ENCODE peak calls at places on chromosomes 2 and 18, in four cellular contexts. Q, W, H and Z are unnamed samples.

GRCh38 chr2:45675130-45675812 is 23.8 kb downstream of the PRKCE start:
- DNase-seq in Q (no peak), H (no peak), W (no peak), Z (peak)

GRCh38 chr2:18930977-18931376 is 341.6 kb upstream of the NT5C1B start:
- DNase-seq in H (peak), Q (no peak), W (no peak), Z (no peak)

GRCh38 chr2:70248810-70249438 is 496 bp upstream of the TIA1 start:
- DNase-seq in W (peak), H (no peak), Q (no peak), Z (peak)

GRCh38 chr2:132430895-132431294 is 14.3 kb downstream of the GPR39 start:
- DNase-seq in H (no peak), W (no peak), Q (no peak), Z (no peak)

GRCh38 chr2:23769364-23769763 is 157.6 kb downstream of the ATAD2B start:
- DNase-seq in Q (no peak), W (no peak), H (peak), Z (no peak)

GRCh38 chr18:79693561-79694205 is 14.1 kb downstream of the CTDP1 start:
- DNase-seq in W (no peak), Q (peak), H (no peak), Z (peak)

GRCh38 chr2:232026941-232027340 is 65.4 kb downstream of the DIS3L2 start:
- DNase-seq in Q (no peak), W (no peak), H (no peak), Z (no peak)

GRCh38 chr2:29000481-29000880 is 19.4 kb downstream of the TOGARAM2 start:
- DNase-seq in W (no peak), H (peak), Q (no peak), Z (no peak)

GRCh38 chr2:68620762-68621161 is 22.6 kb upstream of the PROKR1 start:
- DNase-seq in W (no peak), H (no peak), Q (no peak), Z (no peak)

GRCh38 chr2:187542123-187542522 is 12.1 kb downstream of the TFPI start:
- DNase-seq in W (no peak), H (no peak), Q (no peak), Z (no peak)

GRCh38 chr2:88074854-88075292 is 7.2 kb downstream of the SMYD1 start:
- DNase-seq in H (peak), Q (no peak), W (no peak), Z (no peak)

GRCh38 chr2:235028646-235029045 is 76.8 kb downstream of the SH3BP4 start:
- DNase-seq in Q (no peak), H (no peak), W (no peak), Z (no peak)

GRCh38 chr2:76867854-76868253 is 654.3 kb downstream of the LRRTM4 start:
- DNase-seq in W (no peak), H (peak), Q (no peak), Z (peak)

GRCh38 chr18:41545091-41545888 is 409.7 kb upstream of the PIK3C3 start:
- DNase-seq in Q (no peak), W (no peak), H (no peak), Z (no peak)

GRCh38 chr18:51603551-51603950 is 406.1 kb upstream of the MEX3C start:
- DNase-seq in W (no peak), Q (no peak), H (no peak), Z (peak)

GRCh38 chr18:35605686-35606417 is 24.3 kb downstream of the GALNT1 start:
- DNase-seq in Q (no peak), W (no peak), H (peak), Z (no peak)

GRCh38 chr2:157627594-157628281 is 926 bp downstream of the ACVR1C start:
- DNase-seq in H (peak), Q (peak), W (no peak), Z (peak)

GRCh38 chr2:9076210-9076609 is 72.7 kb upstream of the MBOAT2 start:
- DNase-seq in W (no peak), H (peak), Q (no peak), Z (no peak)

GRCh38 chr2:165277295-165277694 is 38.1 kb downstream of the SCN2A start:
- DNase-seq in H (peak), W (no peak), Q (no peak), Z (no peak)

GRCh38 chr2:220811952-220812570 is 760.0 kb downstream of the EPHA4 start:
- DNase-seq in H (peak), W (no peak), Q (no peak), Z (no peak)

GRCh38 chr2:69973335-69973735 is 11.9 kb upstream of the ASPRV1 start:
- DNase-seq in Q (no peak), W (no peak), H (peak), Z (no peak)

GRCh38 chr18:62738638-62739037 is 23.3 kb downstream of the PHLPP1 start:
- DNase-seq in W (no peak), H (no peak), Q (no peak), Z (no peak)

GRCh38 chr2:37775908-37776250 is 104.4 kb upstream of the CDC42EP3 start:
- DNase-seq in W (no peak), Q (no peak), H (peak), Z (peak)

DNA sequence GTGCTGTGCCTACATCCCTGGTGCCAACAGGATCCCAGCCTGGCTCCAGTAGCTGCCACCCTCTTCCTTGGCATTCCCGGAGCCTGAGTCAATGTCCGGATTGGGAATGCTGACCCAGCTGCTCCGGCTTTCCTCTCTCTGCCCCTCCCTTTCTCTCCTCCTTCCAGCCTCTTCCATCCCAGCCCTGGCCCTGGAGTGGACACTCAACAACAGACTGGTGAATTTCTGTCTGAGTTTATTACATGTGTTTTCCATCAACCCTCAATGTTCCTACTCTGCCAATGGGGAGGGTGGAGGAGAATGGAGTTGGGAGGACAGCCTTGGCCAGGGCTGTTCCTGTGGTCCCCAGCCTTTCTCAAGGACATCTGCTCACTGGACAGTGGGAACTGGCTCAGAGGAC is 917 bp upstream of the PRKAG3 start:
- DNase-seq in Q (no peak), H (no peak), W (no peak), Z (no peak)
- H2AK5ac ChIP-seq in Q (no peak), H (no peak), W (no peak), Z (no peak)

GRCh38 chr18:8760984-8761383 is 55.6 kb downstream of the MTCL1 start:
- DNase-seq in W (no peak), H (no peak), Q (no peak), Z (no peak)
- H4K5ac ChIP-seq in W (no peak), H (no peak), Q (no peak), Z (no peak)

GRCh38 chr2:150125708-150126107 is 361.8 kb downstream of the RND3 start:
- DNase-seq in H (peak), W (no peak), Q (no peak), Z (peak)
- H2AK5ac ChIP-seq in H (peak), W (no peak), Q (no peak), Z (no peak)

GRCh38 chr2:46828491-46829239 is 86.9 kb downstream of the MCFD2 start:
- DNase-seq in W (no peak), H (no peak), Q (no peak), Z (no peak)

GRCh38 chr2:46831869-46832265 is 83.7 kb downstream of the MCFD2 start:
- DNase-seq in H (no peak), W (no peak), Q (no peak), Z (no peak)

GRCh38 chr2:46829240-46829970 is 86.2 kb downstream of the MCFD2 start:
- DNase-seq in W (no peak), Q (no peak), H (no peak), Z (no peak)

GRCh38 chr2:46832543-46832942 is 83.1 kb downstream of the MCFD2 start:
- DNase-seq in H (no peak), W (no peak), Q (no peak), Z (no peak)

DNA sequence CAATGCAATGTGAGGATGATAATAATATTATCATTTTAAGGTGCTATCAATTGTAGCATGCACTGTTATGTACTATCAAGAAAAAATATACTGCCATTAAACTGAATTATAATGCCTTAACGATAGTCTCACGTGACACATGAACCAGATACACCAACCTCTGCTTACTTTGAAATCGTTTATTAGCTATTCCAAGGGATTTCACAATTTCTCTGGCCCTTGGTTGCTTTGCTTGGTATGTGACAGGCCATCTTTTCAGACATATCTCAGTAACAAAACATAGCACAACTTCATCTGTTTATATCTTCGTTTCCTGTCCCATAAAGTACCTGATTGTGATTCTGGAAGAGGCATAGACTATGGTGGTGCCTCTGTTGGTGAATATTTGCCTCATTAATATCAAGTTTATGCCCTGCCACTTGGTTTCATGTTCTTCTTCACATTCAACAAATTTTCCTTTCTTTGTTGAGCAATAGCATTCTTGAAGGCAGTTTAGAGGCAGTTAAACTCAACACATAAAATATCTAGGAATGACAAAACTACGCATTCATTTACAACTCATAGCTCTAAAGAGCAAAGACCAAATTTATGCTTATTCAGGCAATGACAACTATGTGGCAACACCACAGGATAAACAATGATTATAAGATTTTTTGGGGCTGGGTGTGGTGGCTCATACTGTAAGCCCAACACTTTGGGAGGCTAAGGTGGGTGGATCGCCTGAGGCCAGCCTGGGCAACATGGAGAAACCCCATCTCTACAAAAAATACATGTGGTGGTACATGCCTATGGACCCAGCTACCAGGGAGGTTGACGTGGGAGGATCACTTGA is 84.4 kb downstream of the MCFD2 start:
- DNase-seq in H (peak), Q (no peak), W (no peak), Z (no peak)
- H4K5ac ChIP-seq in H (peak), Q (no peak), W (no peak), Z (no peak)

DNA sequence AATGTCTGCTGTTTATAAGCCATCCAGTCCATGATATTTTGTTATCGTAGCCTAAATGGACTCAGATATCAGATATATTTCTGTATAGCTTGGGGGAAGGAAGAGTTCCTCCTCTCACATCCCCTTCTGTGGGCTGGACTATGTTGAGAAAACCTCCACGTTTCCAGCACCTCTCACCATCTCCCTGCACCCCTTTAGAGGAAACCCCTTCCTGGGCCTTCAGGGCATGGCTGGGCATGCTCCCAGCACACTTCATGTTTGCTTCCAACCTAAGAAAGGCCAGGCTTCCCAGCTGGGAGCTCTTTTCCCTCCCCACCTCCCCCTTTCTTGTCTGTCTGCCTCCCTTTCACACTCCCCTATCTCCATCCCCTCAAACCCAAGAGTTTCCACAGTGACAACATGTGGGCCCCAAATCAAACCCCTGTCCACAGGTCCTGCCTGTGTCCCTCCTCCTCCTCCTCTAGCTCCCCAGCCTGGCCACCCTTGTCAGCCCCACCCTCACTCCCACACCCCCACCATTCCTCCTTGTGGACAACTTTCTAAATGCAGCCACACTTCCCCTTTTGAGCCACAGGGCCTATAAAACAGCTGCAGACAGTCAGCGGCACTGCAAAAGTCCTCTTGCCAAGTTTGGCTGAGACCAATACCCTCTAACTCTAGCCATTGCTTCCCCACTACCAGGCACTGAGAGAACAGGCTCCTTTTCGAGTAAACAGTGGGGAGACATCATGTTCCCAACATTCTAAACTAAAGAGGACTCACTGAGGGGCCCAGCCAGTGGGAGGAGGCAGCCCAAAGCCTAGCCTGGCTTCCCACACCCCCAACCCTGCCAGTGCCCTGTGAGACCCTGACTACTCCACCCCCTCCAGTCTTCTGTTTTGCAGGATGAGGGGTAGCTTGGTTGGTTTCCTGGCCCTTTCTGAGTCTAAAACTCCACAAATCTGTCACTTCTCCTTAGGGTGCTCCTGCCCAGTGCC is 120.5 kb downstream of the ZFP36L2 start:
- DNase-seq in Q (no peak), W (no peak), H (peak), Z (peak)
- H2AK5ac ChIP-seq in Q (no peak), W (no peak), H (peak), Z (no peak)

GRCh38 chr2:239306274-239307220 is 94.3 kb downstream of the HDAC4 start:
- DNase-seq in W (no peak), H (no peak), Q (no peak), Z (no peak)
- H4K5ac ChIP-seq in W (no peak), H (no peak), Q (no peak), Z (no peak)

GRCh38 chr18:25351280-25351772 is 640 bp downstream of the ZNF521 start:
- DNase-seq in H (peak), Q (no peak), W (no peak), Z (no peak)
- H2AK5ac ChIP-seq in H (peak), Q (no peak), W (no peak), Z (no peak)

DNA sequence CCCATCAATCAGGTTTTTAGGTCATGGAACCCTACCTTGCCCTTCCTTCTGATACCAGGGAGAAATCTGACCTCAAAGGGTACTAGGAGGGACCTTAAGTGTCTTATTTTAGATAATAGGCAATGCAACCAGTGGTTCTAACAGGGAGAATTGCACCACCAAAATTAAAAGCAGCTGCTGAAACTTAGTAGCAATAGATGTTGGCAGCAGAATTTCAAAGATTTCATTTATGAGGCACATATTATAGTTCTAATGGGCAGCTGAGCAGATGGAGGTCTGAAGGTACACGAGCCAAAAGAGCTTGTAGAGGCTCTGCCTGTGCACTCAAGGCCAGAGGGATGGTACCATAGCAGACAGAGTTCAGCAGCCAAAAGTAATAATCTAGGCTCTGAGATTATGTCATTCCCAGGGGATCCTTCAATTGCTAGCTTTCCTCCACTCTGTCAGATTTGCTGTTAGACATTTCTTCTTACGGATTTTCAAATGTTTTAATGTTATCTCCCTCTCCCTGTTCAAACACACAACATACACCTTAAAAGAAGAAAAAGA is 87.4 kb upstream of the NCKAP5 start:
- DNase-seq in H (no peak), Q (no peak), W (no peak), Z (no peak)
- H4K5ac ChIP-seq in H (no peak), Q (no peak), W (no peak), Z (no peak)

DNA sequence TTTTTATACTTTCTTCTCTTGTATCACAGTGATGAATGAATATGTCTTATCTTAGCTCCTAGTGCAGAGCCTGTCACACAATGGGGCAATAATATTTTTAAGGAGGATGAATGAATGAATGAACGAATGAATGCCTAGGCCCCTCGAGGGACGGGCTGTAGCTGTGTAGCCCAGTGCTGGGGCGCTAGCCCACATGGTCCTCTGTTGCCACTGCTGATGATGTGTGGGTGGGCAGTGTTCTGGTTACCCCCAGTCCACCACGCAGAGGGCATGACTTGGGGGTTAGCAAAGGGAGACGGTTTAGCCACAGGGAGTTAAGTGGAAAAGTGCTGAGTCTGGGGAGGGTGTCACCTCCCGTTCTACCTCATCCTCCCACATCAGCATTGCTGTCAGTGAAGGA is 134.2 kb downstream of the SMAD7 start:
- DNase-seq in Q (no peak), W (no peak), H (no peak), Z (no peak)
- H2AK5ac ChIP-seq in Q (no peak), W (no peak), H (no peak), Z (no peak)

GRCh38 chr18:27763341-27763740 is 413.6 kb downstream of the CDH2 start:
- DNase-seq in H (no peak), Q (no peak), W (no peak), Z (no peak)

GRCh38 chr18:27762054-27762453 is 414.9 kb downstream of the CDH2 start:
- DNase-seq in Q (no peak), H (no peak), W (no peak), Z (peak)

GRCh38 chr18:27769152-27769551 is 407.8 kb downstream of the CDH2 start:
- DNase-seq in W (no peak), Q (no peak), H (no peak), Z (no peak)

DNA sequence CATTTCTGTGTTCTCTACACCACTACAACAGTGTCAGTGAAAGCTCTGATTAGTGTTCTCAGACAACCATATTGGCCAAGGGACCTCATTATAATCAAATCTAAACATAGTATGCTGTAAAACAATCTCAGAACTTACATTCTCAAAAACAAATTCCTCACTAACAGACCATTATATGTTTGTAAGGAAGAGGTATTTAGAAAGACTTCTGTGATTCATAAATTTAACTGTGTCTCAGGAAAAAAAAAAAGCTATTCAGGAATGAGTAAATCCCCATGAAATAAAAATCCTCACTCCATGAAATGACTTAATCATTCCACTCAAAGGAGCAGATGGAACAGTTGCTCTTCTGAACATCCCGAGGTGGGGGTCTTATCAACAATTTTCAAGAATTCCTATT is 413.0 kb downstream of the CDH2 start:
- DNase-seq in Q (no peak), W (no peak), H (no peak), Z (no peak)
- H4K5ac ChIP-seq in Q (no peak), W (no peak), H (no peak), Z (no peak)